ENCODE peak calls at places on chromosome 19, in seven cellular contexts. R, X, E, L, K, W and F are unnamed samples.

GRCh38 chr19:36528921-36529518 is 949 bp upstream of the ZNF260 start:
- DNase-seq in R (no peak), X (no peak), E (no peak), L (no peak), K (no peak), W (no peak), F (no peak)

GRCh38 chr19:1768248-1768647 is 14.9 kb downstream of the ONECUT3 start:
- DNase-seq in R (no peak), X (no peak), E (no peak), L (no peak), K (no peak), W (no peak), F (no peak)

GRCh38 chr19:32351807-32352630 is 6.6 kb downstream of the ZNF507 start:
- DNase-seq in R (no peak), X (peak), E (no peak), L (no peak), K (no peak), W (no peak), F (no peak)

GRCh38 chr19:7450243-7451223 is 38.3 kb downstream of the PEX11G start:
- DNase-seq in R (no peak), X (no peak), E (no peak), L (no peak), K (no peak), W (no peak), F (no peak)

GRCh38 chr19:6754136-6754535 is 13.1 kb downstream of the SH2D3A start:
- DNase-seq in R (no peak), X (no peak), E (no peak), L (no peak), K (no peak), W (no peak), F (no peak)

GRCh38 chr19:13363954-13364353 is 142.3 kb downstream of the CACNA1A start:
- DNase-seq in R (no peak), X (no peak), E (no peak), L (no peak), K (no peak), W (no peak), F (no peak)

GRCh38 chr19:13120817-13121216 is 2.8 kb downstream of the NACC1 start:
- DNase-seq in R (no peak), X (peak), E (no peak), L (no peak), K (no peak), W (no peak), F (no peak)

GRCh38 chr19:4064073-4064550 is 2.6 kb downstream of the ZBTB7A start:
- DNase-seq in R (no peak), X (peak), E (peak), L (no peak), K (no peak), W (no peak), F (no peak)

GRCh38 chr19:34260771-34261173 is 6.4 kb downstream of the GARRE1 start:
- DNase-seq in R (no peak), X (peak), E (no peak), L (no peak), K (no peak), W (no peak), F (no peak)

GRCh38 chr19:5592531-5592930 is 24.8 kb upstream of the TINCR start:
- DNase-seq in R (no peak), X (no peak), E (no peak), L (no peak), K (no peak), W (no peak), F (no peak)

GRCh38 chr19:4811328-4812131 is 20.0 kb downstream of the TICAM1 start:
- DNase-seq in R (peak), X (peak), E (peak), L (peak), K (peak), W (peak), F (peak)

GRCh38 chr19:10206226-10206873 is 11.6 kb upstream of the DNMT1 start:
- DNase-seq in R (no peak), X (peak), E (no peak), L (no peak), K (no peak), W (no peak), F (no peak)

GRCh38 chr19:13208131-13208963 is 58.1 kb downstream of the IER2 start:
- DNase-seq in R (no peak), X (peak), E (no peak), L (peak), K (peak), W (peak), F (no peak)

GRCh38 chr19:30691767-30692516 is 319.8 kb downstream of the ZNF536 start:
- DNase-seq in R (no peak), X (no peak), E (no peak), L (no peak), K (no peak), W (no peak), F (no peak)

DNA sequence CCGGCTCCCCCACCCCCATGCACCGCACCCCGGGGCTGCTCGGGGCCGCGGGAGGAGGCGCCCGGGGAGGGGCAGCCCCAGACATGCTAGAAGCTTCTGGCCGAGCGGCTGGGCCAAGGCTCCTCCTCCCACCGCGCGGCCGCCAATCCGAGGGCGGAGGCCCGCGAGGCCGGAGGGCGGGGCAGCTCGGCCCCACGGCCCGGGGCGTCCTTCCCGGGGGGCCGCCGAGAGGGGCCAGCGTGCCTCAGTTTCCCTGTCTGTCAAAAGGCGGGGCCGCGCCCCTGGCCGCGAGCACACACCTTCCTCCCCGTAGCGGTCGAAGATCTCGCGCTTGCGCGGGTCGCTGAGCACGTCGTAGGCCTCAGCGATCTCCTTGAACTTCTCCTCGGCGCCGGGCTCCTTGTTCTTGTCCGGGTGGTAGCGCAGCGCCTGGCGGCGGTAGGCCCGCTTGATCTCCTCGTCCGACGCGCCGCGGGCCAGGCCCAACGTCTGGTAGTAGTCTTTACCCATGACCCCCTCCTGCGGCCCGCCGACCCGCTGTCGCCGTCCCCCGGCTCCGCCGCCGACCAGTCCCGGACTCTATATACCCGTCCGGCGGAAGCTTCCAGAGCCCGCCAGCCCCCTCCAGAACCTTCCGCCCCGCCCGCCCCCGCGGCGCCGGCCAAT is at the start of gene DNAJB1:
- DNase-seq in R (no peak), X (peak), E (peak), L (peak), K (peak), W (peak), F (peak)
- H3K4me3 ChIP-seq in R (peak), X (peak), E (peak), L (peak), K (peak), W (peak), F (peak)

DNA sequence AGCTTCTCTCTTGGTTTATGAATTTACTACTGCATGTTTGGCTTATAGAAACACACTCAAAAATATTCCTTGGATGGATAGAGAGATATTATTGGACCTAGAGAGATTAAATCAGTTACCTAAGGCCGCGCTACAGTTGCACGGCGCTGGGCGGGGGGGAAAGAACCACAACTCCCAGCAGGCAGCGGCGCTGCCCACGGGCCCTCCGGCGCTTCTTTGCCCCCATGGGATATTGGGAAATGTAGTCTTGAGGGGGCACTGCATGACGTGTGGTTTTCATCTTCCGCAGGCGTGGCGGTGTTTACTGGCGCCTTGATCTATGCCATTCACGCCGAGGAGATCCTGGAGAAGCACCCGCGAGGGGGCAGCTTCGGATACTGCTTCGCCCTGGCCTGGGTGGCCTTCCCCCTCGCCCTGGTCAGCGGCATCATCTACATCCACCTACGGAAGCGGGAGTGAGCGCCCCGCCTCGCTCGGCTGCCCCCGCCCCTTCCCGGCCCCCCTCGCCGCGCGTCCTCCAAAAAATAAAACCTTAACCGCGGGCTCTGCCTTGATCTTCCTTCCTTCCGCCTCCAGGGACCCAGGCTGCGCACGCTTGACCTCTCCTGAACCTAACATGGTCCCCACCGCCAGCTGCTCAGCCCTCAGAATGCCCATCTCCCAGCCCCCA is 4.8 kb downstream of the EMP3 start:
- DNase-seq in R (no peak), X (no peak), E (peak), L (peak), K (peak), W (peak), F (peak)
- H3K27ac ChIP-seq in R (no peak), X (no peak), E (peak), L (peak), K (peak), W (peak), F (peak)

DNA sequence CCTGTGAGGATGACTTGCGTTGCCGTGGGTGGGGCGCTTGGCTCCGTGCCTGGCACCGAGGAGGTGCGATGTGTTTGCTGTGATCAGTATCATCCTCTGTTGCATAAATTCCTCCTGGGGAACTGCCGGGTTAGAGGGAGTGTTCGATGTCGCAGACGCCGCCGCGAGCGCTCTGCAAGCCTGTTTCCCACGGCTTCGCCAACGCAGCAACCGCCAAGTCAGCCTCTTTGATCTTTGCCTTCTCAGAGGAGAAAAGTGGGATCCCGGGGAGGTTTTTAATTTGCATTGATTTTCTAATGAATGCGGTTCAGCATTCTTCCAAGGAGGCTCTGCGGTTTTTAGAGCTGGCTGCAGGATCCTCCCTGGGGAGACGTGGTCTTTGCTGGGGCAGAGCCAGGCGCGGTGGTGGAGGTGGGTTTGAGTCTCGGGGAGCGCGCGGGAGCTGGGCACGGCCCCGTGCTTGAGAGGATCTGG is 7.6 kb downstream of the GPR32 start:
- DNase-seq in R (no peak), X (peak), E (no peak), L (no peak), K (no peak), W (no peak), F (no peak)
- H3K4me3 ChIP-seq in R (no peak), X (no peak), E (no peak), L (no peak), K (no peak), W (no peak), F (no peak)

DNA sequence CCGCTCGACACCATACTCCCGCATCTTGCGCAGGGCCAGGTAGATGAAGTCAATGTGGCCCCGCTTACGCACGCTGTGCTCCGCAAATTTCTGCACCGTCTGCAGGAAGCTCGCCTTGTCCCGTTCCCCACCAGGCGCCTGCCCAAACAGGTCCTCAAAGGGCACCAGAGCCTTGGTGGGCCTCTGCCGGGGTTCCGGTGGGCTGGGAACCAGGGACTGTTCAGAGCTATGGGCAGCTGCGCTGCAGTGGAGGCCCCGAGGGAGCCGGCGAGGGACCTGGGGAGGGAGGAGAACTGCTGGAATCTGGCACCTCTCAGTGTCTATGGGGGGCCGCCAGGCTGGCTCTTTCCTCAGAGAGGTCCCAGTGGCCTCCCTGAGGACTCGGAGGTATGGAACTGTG is 8.3 kb upstream of the ZNF653 start:
- DNase-seq in R (no peak), X (no peak), E (no peak), L (no peak), K (no peak), W (no peak), F (no peak)
- H3K27ac ChIP-seq in R (no peak), X (no peak), E (no peak), L (no peak), K (no peak), W (no peak), F (no peak)

DNA sequence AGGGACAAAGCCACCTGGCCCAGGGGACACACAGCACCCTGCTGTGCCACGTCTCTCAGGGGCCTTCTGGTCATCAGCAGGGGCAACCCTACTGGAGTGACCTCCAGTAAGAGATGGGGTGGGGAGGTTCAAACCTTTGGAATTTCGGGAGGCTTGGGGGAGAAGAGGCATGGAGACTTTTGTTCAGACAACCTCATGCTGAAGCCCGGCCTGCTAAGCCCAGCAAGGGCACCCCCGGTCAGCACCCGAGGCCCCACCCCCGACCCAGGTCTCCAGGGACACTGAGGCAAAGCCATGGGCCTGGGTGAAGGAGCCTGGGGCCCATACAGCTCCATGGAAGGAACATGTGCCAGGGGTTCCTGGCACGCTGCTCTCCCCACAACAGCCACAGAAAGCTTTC is 23.3 kb downstream of the ZNF787 start:
- DNase-seq in R (no peak), X (no peak), E (no peak), L (peak), K (no peak), W (no peak), F (no peak)
- H3K4me3 ChIP-seq in R (no peak), X (no peak), E (no peak), L (no peak), K (no peak), W (no peak), F (no peak)

DNA sequence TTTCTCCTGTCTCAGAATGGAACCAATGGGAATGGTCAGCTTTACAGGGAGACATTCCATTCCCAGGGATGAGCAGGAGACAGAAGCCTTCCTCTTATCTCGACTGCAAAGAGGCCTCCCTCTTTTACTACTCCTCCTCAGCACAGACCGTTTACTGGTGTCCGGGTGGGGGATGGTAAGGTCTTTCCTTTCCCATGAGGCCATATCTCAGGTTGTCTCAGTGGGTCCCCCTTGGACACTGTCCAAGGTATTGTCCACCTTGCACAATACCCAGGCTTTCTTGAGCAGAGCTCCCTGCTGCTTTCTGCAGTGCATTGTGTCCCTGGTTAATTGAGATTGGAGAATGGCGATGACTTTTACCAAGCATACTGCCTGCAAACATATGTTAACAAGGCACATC is 7.5 kb upstream of the ZNF808 start:
- DNase-seq in R (no peak), X (no peak), E (no peak), L (no peak), K (no peak), W (no peak), F (no peak)
- H3K27ac ChIP-seq in R (no peak), X (no peak), E (no peak), L (no peak), K (no peak), W (no peak), F (no peak)

GRCh38 chr19:16589917-16590316 is 17.7 kb upstream of the SLC35E1 start:
- DNase-seq in R (no peak), X (no peak), E (no peak), L (no peak), K (no peak), W (no peak), F (no peak)
- H3K4me3 ChIP-seq in R (no peak), X (no peak), E (no peak), L (no peak), K (no peak), W (no peak), F (no peak)